ENCODE peak calls at places on chromosomes 7 and 10, in nine cellular contexts. W is mammary epithelial cell, X is tibial artery, S is A549, E is cardiac muscle cell, J is endodermal cell, V is spleen, L is kidney, O is HCT116. H is an unnamed sample. For H3K4me1, the result is how much of the 10 kb centered on the place peaks cover.

GRCh38 chr7:122550545-122550944 is 148.4 kb downstream of the RNF133 start:
- DNase-seq in O (no peak), L (no peak), W (no peak), E (no peak), S (no peak), V (no peak), X (no peak), J (no peak), H (no peak)

GRCh38 chr10:86188796-86189558 is 177.6 kb downstream of the GRID1 start:
- DNase-seq in W (no peak), E (no peak), X (no peak), S (no peak), J (no peak), V (peak), O (no peak), L (no peak), H (peak)

GRCh38 chr7:28754027-28754426 is 204.1 kb downstream of the TRIL start:
- DNase-seq in J (no peak), O (no peak), L (no peak), E (no peak), V (no peak), X (no peak), S (no peak), W (peak), H (no peak)

GRCh38 chr10:87861953-87862643 is 1.2 kb downstream of the KLLN start:
- DNase-seq in X (peak), O (peak), S (peak), W (peak), E (peak), V (peak), L (peak), J (peak), H (peak)

GRCh38 chr7:75637854-75638606 is 100.7 kb downstream of the HIP1 start:
- DNase-seq in W (no peak), O (no peak), L (no peak), S (no peak), V (no peak), X (no peak), J (no peak), E (no peak), H (no peak)

GRCh38 chr10:23067939-23068775 is 27.2 kb upstream of the MSRB2 start:
- DNase-seq in O (peak), J (peak), L (peak), S (peak), E (peak), V (peak), W (peak), X (peak), H (peak)

GRCh38 chr7:100578246-100579183 is 4.8 kb upstream of the SAP25 start:
- DNase-seq in L (peak), J (peak), S (no peak), V (no peak), W (no peak), O (no peak), E (no peak), X (no peak), H (peak)

GRCh38 chr10:118704711-118705110 is 50.1 kb downstream of the CACUL1 start:
- DNase-seq in V (no peak), L (no peak), J (no peak), X (no peak), S (no peak), W (no peak), O (no peak), E (no peak), H (no peak)

GRCh38 chr10:121165276-121165675 is 314.1 kb downstream of the WDR11 start:
- DNase-seq in O (no peak), J (no peak), E (no peak), X (no peak), L (no peak), W (peak), V (no peak), S (no peak), H (no peak)

DNA sequence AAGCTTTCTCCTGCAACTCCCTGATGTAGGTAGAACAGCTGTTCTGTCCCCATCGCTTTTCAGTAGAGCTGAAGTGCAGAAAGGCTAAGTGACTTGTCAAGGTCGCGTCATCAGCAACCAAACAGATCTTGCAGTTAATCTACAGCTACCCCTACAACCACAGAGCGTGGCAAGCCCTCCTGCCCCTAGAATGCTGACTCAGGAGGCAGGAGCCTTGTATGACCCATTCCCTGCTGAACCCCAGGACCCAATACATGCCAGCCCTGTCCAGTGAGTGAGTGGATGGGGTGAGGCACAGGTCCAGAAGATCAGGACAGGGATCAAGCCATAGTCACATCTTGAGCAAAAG is 26.6 kb upstream of the GJD4 start:
- DNase-seq in E (peak), X (no peak), W (no peak), L (no peak), S (no peak), O (no peak), V (no peak), J (no peak), H (no peak)
- TF ChIP-seq CTCF in E (no peak), X (no peak), W (no peak), L (no peak), S (no peak), O (no peak), V (no peak), J (no peak), H (no peak)

GRCh38 chr10:31010062-31010461 is 21.6 kb downstream of the ZNF438 start:
- DNase-seq in L (no peak), S (no peak), O (no peak), X (no peak), E (no peak), J (no peak), W (no peak), V (no peak), H (no peak)
- H3K4me1 ChIP-seq in L (under half), S (under half), O (under half), X (under half), E (under half), J (under half), W (under half), V (under half), H (under half)

GRCh38 chr10:131792809-131793208 is 108.0 kb upstream of the PPP2R2D start:
- DNase-seq in O (no peak), X (peak), L (peak), V (no peak), J (peak), S (no peak), W (no peak), E (no peak), H (no peak)
- TF ChIP-seq CTCF in O (no peak), X (no peak), L (no peak), V (no peak), J (no peak), S (no peak), W (no peak), E (no peak), H (no peak)

DNA sequence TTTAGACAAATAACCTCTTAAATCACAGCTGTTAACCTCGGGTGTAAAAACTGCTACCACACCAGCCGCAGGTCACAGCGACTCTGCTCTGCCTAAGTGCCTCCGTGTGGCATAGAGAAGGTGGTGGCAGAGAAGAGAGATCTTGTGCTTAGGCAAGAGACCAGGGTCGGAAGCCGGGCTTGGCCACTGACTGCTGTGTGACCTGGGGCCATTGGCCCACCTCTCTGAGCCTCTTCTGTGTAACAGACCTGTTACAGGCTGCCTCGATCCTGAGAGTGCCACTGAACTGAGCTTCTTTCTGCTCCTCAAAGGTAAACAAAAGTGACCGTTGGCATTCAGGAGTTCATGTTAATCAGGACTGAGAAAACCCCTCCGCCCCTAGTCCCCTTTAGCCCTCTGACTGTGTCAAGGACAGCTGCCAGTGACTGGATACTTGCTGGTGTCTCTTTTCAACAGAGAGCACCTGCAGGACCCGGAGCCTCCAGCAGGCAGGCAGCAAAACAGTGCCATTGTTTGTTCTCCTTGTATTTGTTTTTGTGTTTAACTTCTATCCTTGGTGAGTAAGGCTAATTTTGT is 36.5 kb downstream of the ZMIZ1 start:
- DNase-seq in S (no peak), J (no peak), W (no peak), L (no peak), E (no peak), O (no peak), V (no peak), X (no peak), H (no peak)
- H3K4me1 ChIP-seq in S (half or more), J (under half), W (under half), L (under half), E (under half), O (under half), V (half or more), X (half or more), H (half or more)

GRCh38 chr10:43885842-43886241 is 237.2 kb upstream of the ZNF32 start:
- DNase-seq in S (no peak), J (peak), X (no peak), W (no peak), V (no peak), O (no peak), L (no peak), E (no peak), H (no peak)
- TF ChIP-seq CTCF in S (no peak), J (peak), X (no peak), W (peak), V (no peak), O (peak), L (no peak), E (no peak), H (no peak)